ENCODE peak calls at places on chromosomes 13 and 19, in five cellular contexts. One of them, this sample, is unnamed.

GRCh38 chr13:46571941-46572340 is 19.0 kb downstream of the LRCH1 start:
- DNase-seq in sigmoid colon: no peak
- DNase-seq in activated B cell treated with CpG ODN at 0.5 μM for 24 hours: no peak
- DNase-seq in NB4: no peak
- DNase-seq in tibial nerve: no peak
- DNase-seq in this sample: no peak

GRCh38 chr19:55694241-55694655 is 19.2 kb downstream of the EPN1 start:
- DNase-seq in tibial nerve: no peak
- DNase-seq in sigmoid colon: no peak
- DNase-seq in activated B cell treated with CpG ODN at 0.5 μM for 24 hours: no peak
- DNase-seq in NB4: no peak
- DNase-seq in this sample: no peak

GRCh38 chr13:113110048-113110851 is 4.7 kb downstream of the F7 start:
- DNase-seq in tibial nerve: no peak
- DNase-seq in activated B cell treated with CpG ODN at 0.5 μM for 24 hours: no peak
- DNase-seq in sigmoid colon: peak; percentile 46
- DNase-seq in NB4: no peak
- DNase-seq in this sample: no peak

GRCh38 chr19:7806876-7807275 is 23.1 kb upstream of the EVI5L start:
- DNase-seq in activated B cell treated with CpG ODN at 0.5 μM for 24 hours: no peak
- DNase-seq in NB4: no peak
- DNase-seq in sigmoid colon: no peak
- DNase-seq in tibial nerve: no peak
- DNase-seq in this sample: no peak

GRCh38 chr19:51784922-51785690 is 9.9 kb upstream of the FPR3 start:
- DNase-seq in tibial nerve: peak; percentile 58
- DNase-seq in NB4: peak; percentile 94
- DNase-seq in activated B cell treated with CpG ODN at 0.5 μM for 24 hours: no peak
- DNase-seq in sigmoid colon: peak; percentile 84
- DNase-seq in this sample: no peak

GRCh38 chr13:102195566-102196462 is 206.0 kb downstream of the FGF14 start:
- DNase-seq in tibial nerve: no peak
- DNase-seq in NB4: no peak
- DNase-seq in activated B cell treated with CpG ODN at 0.5 μM for 24 hours: no peak
- DNase-seq in sigmoid colon: no peak
- DNase-seq in this sample: no peak

GRCh38 chr13:83622422-83622784 is 259.9 kb downstream of the SLITRK1 start:
- DNase-seq in activated B cell treated with CpG ODN at 0.5 μM for 24 hours: no peak
- DNase-seq in tibial nerve: no peak
- DNase-seq in sigmoid colon: no peak
- DNase-seq in NB4: no peak
- DNase-seq in this sample: no peak

GRCh38 chr13:73158851-73159250 is 100.0 kb downstream of the KLF5 start:
- DNase-seq in tibial nerve: no peak
- DNase-seq in sigmoid colon: no peak
- DNase-seq in activated B cell treated with CpG ODN at 0.5 μM for 24 hours: no peak
- DNase-seq in NB4: no peak
- DNase-seq in this sample: no peak

GRCh38 chr19:23957660-23958281 is 43.1 kb downstream of the ZNF726 start:
- DNase-seq in tibial nerve: no peak
- DNase-seq in sigmoid colon: no peak
- DNase-seq in activated B cell treated with CpG ODN at 0.5 μM for 24 hours: no peak
- DNase-seq in NB4: no peak
- DNase-seq in this sample: no peak

GRCh38 chr19:2507109-2507508 is 31.2 kb downstream of the GADD45B start:
- DNase-seq in activated B cell treated with CpG ODN at 0.5 μM for 24 hours: no peak
- DNase-seq in tibial nerve: no peak
- DNase-seq in sigmoid colon: no peak
- DNase-seq in NB4: peak; percentile 59
- DNase-seq in this sample: no peak

GRCh38 chr13:80083516-80084085 is 257.3 kb downstream of the SPRY2 start:
- DNase-seq in activated B cell treated with CpG ODN at 0.5 μM for 24 hours: no peak
- DNase-seq in NB4: no peak
- DNase-seq in sigmoid colon: no peak
- DNase-seq in tibial nerve: no peak
- DNase-seq in this sample: no peak

GRCh38 chr19:7575426-7576040 is 20.1 kb upstream of the CAMSAP3 start:
- DNase-seq in activated B cell treated with CpG ODN at 0.5 μM for 24 hours: no peak
- DNase-seq in sigmoid colon: no peak
- DNase-seq in NB4: peak; percentile 67
- DNase-seq in tibial nerve: no peak
- DNase-seq in this sample: no peak

GRCh38 chr13:60169239-60170031 is 5.7 kb upstream of the DIAPH3 start:
- DNase-seq in NB4: no peak
- DNase-seq in tibial nerve: no peak
- DNase-seq in activated B cell treated with CpG ODN at 0.5 μM for 24 hours: no peak
- DNase-seq in sigmoid colon: no peak
- DNase-seq in this sample: no peak
- TF ChIP-seq CTCF in NB4: no peak
- TF ChIP-seq CTCF in tibial nerve: no peak
- TF ChIP-seq CTCF in activated B cell treated with CpG ODN at 0.5 μM for 24 hours: no peak
- TF ChIP-seq CTCF in sigmoid colon: no peak
- TF ChIP-seq CTCF in this sample: no peak

DNA sequence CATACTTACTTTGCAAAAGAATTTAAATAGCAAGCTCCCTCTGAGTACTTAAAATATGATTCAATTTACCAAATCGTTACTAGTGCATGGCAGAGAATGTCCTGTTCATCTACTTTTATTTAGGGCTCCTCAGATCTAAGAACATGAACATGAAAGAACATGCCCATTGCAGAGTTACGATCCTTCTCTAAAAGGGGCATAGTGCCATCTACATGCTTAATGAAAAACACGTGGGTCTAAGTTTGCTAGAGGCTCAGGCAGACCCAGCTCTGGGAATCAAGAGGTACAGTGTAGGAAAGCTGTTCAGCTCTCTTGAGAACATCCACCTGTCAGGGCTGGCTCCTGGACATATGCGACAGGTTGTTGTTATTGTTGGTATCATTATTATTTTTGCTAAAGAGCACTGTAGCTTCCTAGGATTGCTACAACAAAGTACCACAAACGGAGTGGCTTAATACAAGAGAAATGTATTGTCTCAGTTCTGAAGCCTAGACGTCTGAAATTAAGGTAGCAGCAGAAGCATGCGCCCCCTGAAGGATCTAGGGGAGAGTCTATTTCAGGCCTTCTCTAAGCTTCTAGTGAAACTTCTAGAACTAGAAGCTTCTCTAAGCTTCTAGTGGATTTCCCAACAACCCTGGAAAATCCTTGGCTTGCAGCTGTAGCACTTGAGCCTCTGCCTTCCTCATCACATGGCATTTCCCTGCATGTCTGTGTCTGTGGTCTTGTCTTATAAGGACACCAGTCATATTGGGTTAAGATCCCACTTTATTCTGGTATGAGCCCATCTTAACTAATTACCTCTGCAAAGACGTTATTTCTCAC is 133.9 kb downstream of the DCT start:
- DNase-seq in NB4: peak; percentile 8
- DNase-seq in activated B cell treated with CpG ODN at 0.5 μM for 24 hours: no peak
- DNase-seq in sigmoid colon: no peak
- DNase-seq in tibial nerve: no peak
- DNase-seq in this sample: no peak
- TF ChIP-seq CTCF in NB4: peak; percentile 10
- TF ChIP-seq CTCF in activated B cell treated with CpG ODN at 0.5 μM for 24 hours: no peak
- TF ChIP-seq CTCF in sigmoid colon: no peak
- TF ChIP-seq CTCF in tibial nerve: no peak
- TF ChIP-seq CTCF in this sample: no peak

GRCh38 chr19:30228113-30228725 is 144.0 kb upstream of the ZNF536 start:
- DNase-seq in tibial nerve: no peak
- DNase-seq in activated B cell treated with CpG ODN at 0.5 μM for 24 hours: no peak
- DNase-seq in NB4: no peak
- DNase-seq in sigmoid colon: peak; percentile 61
- DNase-seq in this sample: no peak

GRCh38 chr19:30226464-30227070 is 145.6 kb upstream of the ZNF536 start:
- DNase-seq in activated B cell treated with CpG ODN at 0.5 μM for 24 hours: no peak
- DNase-seq in tibial nerve: no peak
- DNase-seq in sigmoid colon: no peak
- DNase-seq in NB4: no peak
- DNase-seq in this sample: no peak

GRCh38 chr19:30227071-30227621 is 145.0 kb upstream of the ZNF536 start:
- DNase-seq in sigmoid colon: peak; percentile 55
- DNase-seq in NB4: no peak
- DNase-seq in tibial nerve: no peak
- DNase-seq in activated B cell treated with CpG ODN at 0.5 μM for 24 hours: no peak
- DNase-seq in this sample: peak; percentile 49

GRCh38 chr19:30228726-30229523 is 143.3 kb upstream of the ZNF536 start:
- DNase-seq in activated B cell treated with CpG ODN at 0.5 μM for 24 hours: no peak
- DNase-seq in NB4: no peak
- DNase-seq in tibial nerve: no peak
- DNase-seq in sigmoid colon: peak; percentile 44
- DNase-seq in this sample: no peak

DNA sequence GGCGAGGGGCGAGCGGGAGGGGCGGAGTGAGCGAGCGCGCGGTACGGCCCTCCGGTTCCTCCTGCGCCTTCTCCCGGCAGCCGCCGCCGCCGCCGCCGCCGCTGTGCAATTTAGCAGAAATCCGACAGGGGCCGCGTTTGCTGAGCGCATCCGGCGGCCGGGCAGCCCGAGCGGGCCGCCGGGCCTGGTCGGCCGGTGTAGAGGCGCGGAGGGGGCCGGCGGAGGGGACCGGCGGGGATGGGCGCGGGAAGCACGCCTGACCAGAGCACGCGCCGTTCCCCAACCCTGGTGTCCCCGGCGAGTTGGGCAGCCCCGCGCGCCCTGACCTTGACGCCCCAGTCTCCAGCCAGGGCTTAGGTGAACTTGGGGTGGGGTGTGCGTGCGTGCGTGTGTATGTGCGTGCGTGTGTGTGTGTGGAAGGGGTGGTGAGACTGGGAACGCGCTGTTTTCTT is 144.5 kb upstream of the ZNF536 start:
- DNase-seq in tibial nerve: peak; percentile 46
- DNase-seq in NB4: peak; percentile 58
- DNase-seq in sigmoid colon: peak; percentile 70
- DNase-seq in activated B cell treated with CpG ODN at 0.5 μM for 24 hours: peak; percentile 41
- DNase-seq in this sample: peak; percentile 84
- TF ChIP-seq CTCF in tibial nerve: peak; percentile 79
- TF ChIP-seq CTCF in NB4: no peak
- TF ChIP-seq CTCF in sigmoid colon: no peak
- TF ChIP-seq CTCF in activated B cell treated with CpG ODN at 0.5 μM for 24 hours: no peak
- TF ChIP-seq CTCF in this sample: peak; percentile 75

GRCh38 chr19:4213116-4213515 is 16.2 kb upstream of the EBI3 start:
- DNase-seq in activated B cell treated with CpG ODN at 0.5 μM for 24 hours: no peak
- DNase-seq in NB4: no peak
- DNase-seq in tibial nerve: no peak
- DNase-seq in sigmoid colon: no peak
- DNase-seq in this sample: no peak

GRCh38 chr19:4206818-4207484 is 22.4 kb upstream of the EBI3 start:
- DNase-seq in tibial nerve: no peak
- DNase-seq in sigmoid colon: no peak
- DNase-seq in NB4: peak; percentile 36
- DNase-seq in activated B cell treated with CpG ODN at 0.5 μM for 24 hours: no peak
- DNase-seq in this sample: no peak

GRCh38 chr19:4210166-4210731 is 19.1 kb upstream of the EBI3 start:
- DNase-seq in activated B cell treated with CpG ODN at 0.5 μM for 24 hours: no peak
- DNase-seq in NB4: no peak
- DNase-seq in sigmoid colon: no peak
- DNase-seq in tibial nerve: no peak
- DNase-seq in this sample: no peak

DNA sequence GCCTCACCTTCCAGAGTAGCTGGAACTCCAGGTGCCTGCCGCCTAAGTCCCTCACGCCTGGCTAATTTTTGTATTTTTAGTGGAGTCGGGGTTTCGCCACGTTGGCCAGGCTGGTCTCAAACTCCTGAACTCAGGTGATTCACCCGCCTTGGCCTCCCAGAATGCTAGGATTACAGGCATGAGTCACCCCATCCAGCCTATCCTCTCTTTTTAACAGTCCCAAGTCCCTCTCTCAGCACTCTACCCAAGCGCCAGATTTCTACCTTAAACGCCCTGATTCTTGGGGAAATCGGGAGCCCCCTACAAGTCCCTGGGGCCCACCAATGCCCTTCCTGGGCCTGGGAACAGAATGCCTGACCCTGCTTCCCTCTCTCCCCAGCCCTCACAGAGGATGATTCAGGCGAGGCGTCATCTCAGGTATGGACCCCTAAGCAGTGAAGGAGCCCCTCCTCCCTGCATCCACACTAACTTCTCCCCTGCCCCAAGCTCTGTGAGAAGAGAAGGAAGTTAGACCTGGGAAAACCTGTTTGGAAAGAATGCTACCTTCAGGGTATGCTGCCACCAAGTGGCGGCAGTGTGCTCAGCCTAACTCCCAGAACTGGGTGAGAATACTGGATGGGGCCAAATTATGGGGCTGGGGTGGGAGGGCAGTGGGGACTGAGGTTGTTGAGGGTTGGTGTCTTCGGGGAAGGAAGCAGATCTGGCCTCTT is 20.8 kb upstream of the EBI3 start:
- DNase-seq in tibial nerve: no peak
- DNase-seq in sigmoid colon: no peak
- DNase-seq in NB4: peak; percentile 35
- DNase-seq in activated B cell treated with CpG ODN at 0.5 μM for 24 hours: no peak
- DNase-seq in this sample: no peak
- TF ChIP-seq CTCF in tibial nerve: no peak
- TF ChIP-seq CTCF in sigmoid colon: no peak
- TF ChIP-seq CTCF in NB4: peak; percentile 20
- TF ChIP-seq CTCF in activated B cell treated with CpG ODN at 0.5 μM for 24 hours: no peak
- TF ChIP-seq CTCF in this sample: no peak

GRCh38 chr13:30743319-30744055 is 8.1 kb downstream of the ALOX5AP start:
- DNase-seq in sigmoid colon: no peak
- DNase-seq in tibial nerve: peak; percentile 63
- DNase-seq in NB4: peak; percentile 73
- DNase-seq in activated B cell treated with CpG ODN at 0.5 μM for 24 hours: no peak
- DNase-seq in this sample: no peak
- TF ChIP-seq CTCF in sigmoid colon: no peak
- TF ChIP-seq CTCF in tibial nerve: no peak
- TF ChIP-seq CTCF in NB4: no peak
- TF ChIP-seq CTCF in activated B cell treated with CpG ODN at 0.5 μM for 24 hours: no peak
- TF ChIP-seq CTCF in this sample: no peak

GRCh38 chr19:35959040-35959967 is 23.1 kb downstream of the LRFN3 start:
- DNase-seq in NB4: no peak
- DNase-seq in activated B cell treated with CpG ODN at 0.5 μM for 24 hours: peak; percentile 42
- DNase-seq in sigmoid colon: no peak
- DNase-seq in tibial nerve: no peak
- DNase-seq in this sample: no peak
- TF ChIP-seq CTCF in NB4: no peak
- TF ChIP-seq CTCF in activated B cell treated with CpG ODN at 0.5 μM for 24 hours: no peak
- TF ChIP-seq CTCF in sigmoid colon: no peak
- TF ChIP-seq CTCF in tibial nerve: no peak
- TF ChIP-seq CTCF in this sample: no peak

DNA sequence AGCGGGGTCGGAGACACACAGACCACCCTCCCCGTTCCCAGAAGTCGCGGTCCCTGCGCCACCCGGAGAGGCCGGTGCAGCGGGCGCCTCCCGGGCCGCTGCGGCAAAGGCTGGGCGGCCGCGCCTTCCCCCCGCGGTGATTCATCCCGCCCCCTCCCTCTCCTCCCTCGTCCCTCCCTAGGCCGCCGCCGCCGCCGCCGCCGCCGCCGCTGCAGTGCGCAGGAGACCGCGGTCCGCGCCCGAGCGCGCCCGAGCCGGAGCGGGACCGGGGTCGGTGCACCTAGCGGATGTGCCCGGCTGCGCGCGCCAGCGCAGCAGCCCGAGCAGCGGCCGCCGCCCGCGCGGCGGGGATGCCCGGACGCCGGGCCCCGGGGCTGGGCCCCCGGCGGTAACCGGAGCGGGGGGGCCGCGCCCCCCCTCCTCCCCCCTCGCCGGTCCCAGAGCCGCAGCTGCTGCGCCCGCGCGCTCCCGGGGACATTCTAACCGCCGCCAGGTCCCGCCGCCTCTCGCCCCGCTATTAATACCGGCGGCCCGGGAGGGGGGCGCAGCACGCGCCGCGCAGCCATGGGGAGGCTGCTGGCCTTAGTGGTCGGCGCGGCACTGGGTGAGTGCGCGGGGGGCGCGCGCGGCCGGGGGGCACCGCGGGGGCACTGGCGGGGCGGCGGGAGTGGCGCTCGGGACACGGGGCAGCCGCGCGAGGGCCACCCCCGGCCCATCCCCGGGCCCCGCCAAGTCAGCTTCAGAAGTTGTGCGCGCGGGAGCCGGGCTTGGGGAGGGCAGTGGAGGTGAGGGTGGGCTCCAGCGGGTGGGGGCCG is at the start of gene SCN1B:
- DNase-seq in activated B cell treated with CpG ODN at 0.5 μM for 24 hours: no peak
- DNase-seq in tibial nerve: no peak
- DNase-seq in sigmoid colon: no peak
- DNase-seq in NB4: peak; percentile 60
- DNase-seq in this sample: peak; percentile 70
- TF ChIP-seq CTCF in activated B cell treated with CpG ODN at 0.5 μM for 24 hours: no peak
- TF ChIP-seq CTCF in tibial nerve: no peak
- TF ChIP-seq CTCF in sigmoid colon: no peak
- TF ChIP-seq CTCF in NB4: no peak
- TF ChIP-seq CTCF in this sample: no peak